ENCODE peak calls at places on chromosomes 7 and 10, in six cellular contexts. One of them, this sample, is unnamed.

GRCh38 chr10:114911052-114911697 is 26.8 kb upstream of the TRUB1 start:
- DNase-seq in retinal pigment epithelial cell: no peak
- DNase-seq in transverse colon: no peak
- DNase-seq in K562: no peak
- DNase-seq in lung: no peak
- DNase-seq in astrocyte of the spinal cord: no peak
- DNase-seq in this sample: no peak

GRCh38 chr7:37796134-37796775 is 52.1 kb upstream of the NME8 start:
- DNase-seq in retinal pigment epithelial cell: no peak
- DNase-seq in astrocyte of the spinal cord: no peak
- DNase-seq in transverse colon: no peak
- DNase-seq in lung: no peak
- DNase-seq in K562: no peak
- DNase-seq in this sample: no peak

GRCh38 chr7:14551326-14551725 is 351.2 kb downstream of the DGKB start:
- DNase-seq in lung: no peak
- DNase-seq in transverse colon: no peak
- DNase-seq in retinal pigment epithelial cell: no peak
- DNase-seq in astrocyte of the spinal cord: no peak
- DNase-seq in K562: no peak
- DNase-seq in this sample: no peak

GRCh38 chr7:145143690-145144089 is 307.8 kb upstream of the TPK1 start:
- DNase-seq in astrocyte of the spinal cord: no peak
- DNase-seq in K562: no peak
- DNase-seq in retinal pigment epithelial cell: no peak
- DNase-seq in transverse colon: no peak
- DNase-seq in lung: no peak
- DNase-seq in this sample: no peak

GRCh38 chr7:25970381-25970780 is 181.6 kb upstream of the NFE2L3 start:
- DNase-seq in astrocyte of the spinal cord: no peak
- DNase-seq in lung: no peak
- DNase-seq in K562: no peak
- DNase-seq in transverse colon: no peak
- DNase-seq in retinal pigment epithelial cell: no peak
- DNase-seq in this sample: no peak

GRCh38 chr7:20064181-20064970 is 152.8 kb downstream of the MACC1 start:
- DNase-seq in lung: no peak
- DNase-seq in transverse colon: no peak
- DNase-seq in astrocyte of the spinal cord: peak
- DNase-seq in K562: no peak
- DNase-seq in retinal pigment epithelial cell: peak
- DNase-seq in this sample: no peak

GRCh38 chr7:82600601-82601000 is 157.0 kb upstream of the CACNA2D1 start:
- DNase-seq in K562: no peak
- DNase-seq in retinal pigment epithelial cell: no peak
- DNase-seq in lung: no peak
- DNase-seq in transverse colon: no peak
- DNase-seq in astrocyte of the spinal cord: no peak
- DNase-seq in this sample: no peak

GRCh38 chr10:132575320-132576201 is 38.0 kb downstream of the INPP5A start:
- DNase-seq in lung: no peak
- DNase-seq in astrocyte of the spinal cord: peak
- DNase-seq in K562: no peak
- DNase-seq in retinal pigment epithelial cell: peak
- DNase-seq in transverse colon: no peak
- DNase-seq in this sample: peak

GRCh38 chr10:33031171-33031570 is 73.1 kb upstream of the ITGB1 start:
- DNase-seq in astrocyte of the spinal cord: no peak
- DNase-seq in transverse colon: no peak
- DNase-seq in K562: no peak
- DNase-seq in retinal pigment epithelial cell: no peak
- DNase-seq in lung: no peak
- DNase-seq in this sample: no peak

GRCh38 chr10:60549686-60550085 is 160.0 kb upstream of the ANK3 start:
- DNase-seq in retinal pigment epithelial cell: no peak
- DNase-seq in transverse colon: no peak
- DNase-seq in lung: no peak
- DNase-seq in astrocyte of the spinal cord: peak
- DNase-seq in K562: no peak
- DNase-seq in this sample: peak

GRCh38 chr10:14975672-14976273 is 16.6 kb downstream of the MEIG1 start:
- DNase-seq in K562: no peak
- DNase-seq in astrocyte of the spinal cord: no peak
- DNase-seq in retinal pigment epithelial cell: no peak
- DNase-seq in transverse colon: no peak
- DNase-seq in lung: no peak
- DNase-seq in this sample: no peak

GRCh38 chr7:90461216-90461615 is 8.2 kb upstream of the PTTG1IP2 start:
- DNase-seq in transverse colon: no peak
- DNase-seq in K562: no peak
- DNase-seq in astrocyte of the spinal cord: no peak
- DNase-seq in retinal pigment epithelial cell: no peak
- DNase-seq in lung: no peak
- DNase-seq in this sample: no peak

GRCh38 chr10:47294501-47294900 is 5.5 kb upstream of the GDF10 start:
- DNase-seq in K562: no peak
- DNase-seq in retinal pigment epithelial cell: no peak
- DNase-seq in astrocyte of the spinal cord: no peak
- DNase-seq in lung: no peak
- DNase-seq in transverse colon: no peak
- DNase-seq in this sample: no peak

GRCh38 chr10:97356318-97356914 is 21.9 kb upstream of the FRAT2 start:
- DNase-seq in retinal pigment epithelial cell: no peak
- DNase-seq in K562: no peak
- DNase-seq in lung: no peak
- DNase-seq in astrocyte of the spinal cord: no peak
- DNase-seq in transverse colon: no peak
- DNase-seq in this sample: no peak

GRCh38 chr7:104328308-104328969 is at the start of gene LHFPL3:
- DNase-seq in lung: no peak
- DNase-seq in retinal pigment epithelial cell: no peak
- DNase-seq in astrocyte of the spinal cord: no peak
- DNase-seq in K562: no peak
- DNase-seq in transverse colon: no peak
- DNase-seq in this sample: no peak

GRCh38 chr7:40263752-40264390 is 129.1 kb downstream of the SUGCT start:
- DNase-seq in lung: no peak
- DNase-seq in K562: no peak
- DNase-seq in astrocyte of the spinal cord: no peak
- DNase-seq in retinal pigment epithelial cell: no peak
- DNase-seq in transverse colon: no peak
- DNase-seq in this sample: no peak

GRCh38 chr10:91957091-91957490 is 33.5 kb downstream of the BTAF1 start:
- DNase-seq in K562: no peak
- DNase-seq in astrocyte of the spinal cord: no peak
- DNase-seq in transverse colon: no peak
- DNase-seq in lung: no peak
- DNase-seq in retinal pigment epithelial cell: no peak
- DNase-seq in this sample: no peak

GRCh38 chr10:120732643-120733313 is 118.4 kb upstream of the WDR11 start:
- DNase-seq in transverse colon: no peak
- DNase-seq in K562: no peak
- DNase-seq in retinal pigment epithelial cell: no peak
- DNase-seq in lung: no peak
- DNase-seq in astrocyte of the spinal cord: no peak
- DNase-seq in this sample: no peak

GRCh38 chr7:47944536-47945260 is 3.6 kb downstream of the PKD1L1 start:
- DNase-seq in K562: no peak
- DNase-seq in astrocyte of the spinal cord: no peak
- DNase-seq in transverse colon: no peak
- DNase-seq in lung: no peak
- DNase-seq in retinal pigment epithelial cell: no peak
- DNase-seq in this sample: no peak

GRCh38 chr10:71752391-71753090 is 20.8 kb downstream of the VSIR start:
- DNase-seq in retinal pigment epithelial cell: no peak
- DNase-seq in transverse colon: peak
- DNase-seq in K562: no peak
- DNase-seq in lung: no peak
- DNase-seq in astrocyte of the spinal cord: no peak
- DNase-seq in this sample: no peak

GRCh38 chr10:17273403-17273802 is 45.4 kb downstream of the VIM start:
- DNase-seq in lung: no peak
- DNase-seq in K562: no peak
- DNase-seq in astrocyte of the spinal cord: peak
- DNase-seq in transverse colon: no peak
- DNase-seq in retinal pigment epithelial cell: peak
- DNase-seq in this sample: no peak

GRCh38 chr10:77586719-77587423 is 50.7 kb downstream of the KCNMA1 start:
- DNase-seq in retinal pigment epithelial cell: peak
- DNase-seq in astrocyte of the spinal cord: peak
- DNase-seq in K562: no peak
- DNase-seq in lung: peak
- DNase-seq in transverse colon: peak
- DNase-seq in this sample: no peak

GRCh38 chr7:44289341-44290249 is 35.8 kb downstream of the CAMK2B start:
- DNase-seq in retinal pigment epithelial cell: no peak
- DNase-seq in transverse colon: peak
- DNase-seq in astrocyte of the spinal cord: no peak
- DNase-seq in lung: no peak
- DNase-seq in K562: no peak
- DNase-seq in this sample: no peak

GRCh38 chr10:75305675-75306074 is 69.9 kb upstream of the COMTD1 start:
- DNase-seq in K562: no peak
- DNase-seq in retinal pigment epithelial cell: no peak
- DNase-seq in lung: no peak
- DNase-seq in transverse colon: no peak
- DNase-seq in astrocyte of the spinal cord: no peak
- DNase-seq in this sample: no peak

GRCh38 chr10:113310317-113310716 is 242.5 kb upstream of the HABP2 start:
- DNase-seq in transverse colon: no peak
- DNase-seq in astrocyte of the spinal cord: no peak
- DNase-seq in retinal pigment epithelial cell: no peak
- DNase-seq in K562: no peak
- DNase-seq in lung: no peak
- DNase-seq in this sample: no peak

GRCh38 chr7:132771301-132771730 is 195.0 kb upstream of the PLXNA4 start:
- DNase-seq in astrocyte of the spinal cord: no peak
- DNase-seq in transverse colon: no peak
- DNase-seq in lung: no peak
- DNase-seq in K562: no peak
- DNase-seq in retinal pigment epithelial cell: no peak
- DNase-seq in this sample: no peak

GRCh38 chr7:7821517-7821916 is 103.1 kb upstream of the RPA3 start:
- DNase-seq in K562: no peak
- DNase-seq in lung: no peak
- DNase-seq in astrocyte of the spinal cord: no peak
- DNase-seq in transverse colon: no peak
- DNase-seq in retinal pigment epithelial cell: no peak
- DNase-seq in this sample: no peak

GRCh38 chr10:32957341-32958084 is 517 bp downstream of the ITGB1 start:
- DNase-seq in retinal pigment epithelial cell: no peak
- DNase-seq in astrocyte of the spinal cord: no peak
- DNase-seq in K562: peak
- DNase-seq in lung: peak
- DNase-seq in transverse colon: peak
- DNase-seq in this sample: peak

GRCh38 chr7:151507806-151508205 is 11.9 kb downstream of the RHEB start:
- DNase-seq in transverse colon: no peak
- DNase-seq in K562: no peak
- DNase-seq in retinal pigment epithelial cell: no peak
- DNase-seq in astrocyte of the spinal cord: no peak
- DNase-seq in lung: no peak
- DNase-seq in this sample: no peak

GRCh38 chr10:84339025-84339424 is 10.6 kb downstream of the CCSER2 start:
- DNase-seq in astrocyte of the spinal cord: no peak
- DNase-seq in transverse colon: no peak
- DNase-seq in retinal pigment epithelial cell: no peak
- DNase-seq in lung: no peak
- DNase-seq in K562: no peak
- DNase-seq in this sample: no peak

GRCh38 chr7:3710531-3710930 is 409.5 kb downstream of the SDK1 start:
- DNase-seq in transverse colon: no peak
- DNase-seq in lung: no peak
- DNase-seq in K562: no peak
- DNase-seq in retinal pigment epithelial cell: no peak
- DNase-seq in astrocyte of the spinal cord: no peak
- DNase-seq in this sample: no peak

GRCh38 chr7:35380739-35381224 is 126.9 kb upstream of the TBX20 start:
- DNase-seq in retinal pigment epithelial cell: no peak
- DNase-seq in lung: peak
- DNase-seq in astrocyte of the spinal cord: no peak
- DNase-seq in transverse colon: no peak
- DNase-seq in K562: no peak
- DNase-seq in this sample: no peak

GRCh38 chr7:155256761-155257481 is 40.8 kb upstream of the INSIG1 start:
- DNase-seq in K562: no peak
- DNase-seq in retinal pigment epithelial cell: no peak
- DNase-seq in lung: no peak
- DNase-seq in astrocyte of the spinal cord: no peak
- DNase-seq in transverse colon: no peak
- DNase-seq in this sample: no peak
- TF ChIP-seq CTCF in K562: no peak
- TF ChIP-seq CTCF in retinal pigment epithelial cell: no peak
- TF ChIP-seq CTCF in lung: no peak
- TF ChIP-seq CTCF in astrocyte of the spinal cord: no peak
- TF ChIP-seq CTCF in transverse colon: no peak
- TF ChIP-seq CTCF in this sample: no peak

GRCh38 chr10:103470755-103471653 is 8.0 kb downstream of the CALHM3 start:
- DNase-seq in transverse colon: peak
- DNase-seq in K562: peak
- DNase-seq in lung: peak
- DNase-seq in astrocyte of the spinal cord: no peak
- DNase-seq in retinal pigment epithelial cell: no peak
- DNase-seq in this sample: no peak
- H3K4me3 ChIP-seq in transverse colon: no peak
- H3K4me3 ChIP-seq in K562: no peak
- H3K4me3 ChIP-seq in lung: no peak
- H3K4me3 ChIP-seq in astrocyte of the spinal cord: no peak
- H3K4me3 ChIP-seq in retinal pigment epithelial cell: no peak
- H3K4me3 ChIP-seq in this sample: no peak

DNA sequence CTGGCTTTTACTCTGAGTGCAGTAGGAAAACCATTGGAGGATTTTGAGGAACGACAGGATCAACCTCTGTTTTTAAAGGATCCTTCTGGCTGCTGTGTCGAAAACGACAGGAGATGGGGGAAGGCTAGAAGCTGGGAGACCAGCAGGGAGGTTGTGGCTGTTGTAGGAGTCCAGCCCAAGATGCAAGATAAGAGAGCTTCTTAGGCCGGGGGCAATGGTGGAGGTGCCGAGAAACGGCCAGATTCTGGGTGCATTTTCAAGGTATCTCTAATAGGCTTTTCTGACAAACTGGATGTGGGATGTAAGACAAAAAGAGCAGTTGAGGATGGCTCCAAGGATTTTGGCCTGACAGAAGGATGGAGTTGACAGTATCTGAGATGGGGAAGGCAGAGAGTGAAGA is 10.3 kb upstream of the PVRIG start:
- DNase-seq in retinal pigment epithelial cell: no peak
- DNase-seq in astrocyte of the spinal cord: no peak
- DNase-seq in K562: peak
- DNase-seq in transverse colon: no peak
- DNase-seq in lung: no peak
- DNase-seq in this sample: no peak
- TF ChIP-seq CTCF in retinal pigment epithelial cell: no peak
- TF ChIP-seq CTCF in astrocyte of the spinal cord: no peak
- TF ChIP-seq CTCF in K562: no peak
- TF ChIP-seq CTCF in transverse colon: no peak
- TF ChIP-seq CTCF in lung: no peak
- TF ChIP-seq CTCF in this sample: no peak

GRCh38 chr10:50325449-50326188 is 74.3 kb upstream of the ASAH2 start:
- DNase-seq in transverse colon: peak
- DNase-seq in astrocyte of the spinal cord: peak
- DNase-seq in K562: peak
- DNase-seq in lung: no peak
- DNase-seq in retinal pigment epithelial cell: peak
- DNase-seq in this sample: no peak
- H3K4me3 ChIP-seq in transverse colon: no peak
- H3K4me3 ChIP-seq in astrocyte of the spinal cord: no peak
- H3K4me3 ChIP-seq in K562: peak
- H3K4me3 ChIP-seq in lung: no peak
- H3K4me3 ChIP-seq in retinal pigment epithelial cell: no peak
- H3K4me3 ChIP-seq in this sample: no peak

GRCh38 chr7:154913645-154914579 is 89.0 kb downstream of the PAXIP1 start:
- DNase-seq in lung: peak
- DNase-seq in K562: peak
- DNase-seq in transverse colon: peak
- DNase-seq in astrocyte of the spinal cord: peak
- DNase-seq in retinal pigment epithelial cell: peak
- DNase-seq in this sample: peak
- TF ChIP-seq CTCF in lung: peak
- TF ChIP-seq CTCF in K562: peak
- TF ChIP-seq CTCF in transverse colon: peak
- TF ChIP-seq CTCF in astrocyte of the spinal cord: peak
- TF ChIP-seq CTCF in retinal pigment epithelial cell: peak
- TF ChIP-seq CTCF in this sample: peak